ENCODE peak calls at places on chromosome 21, in ten cellular contexts. V is uterus, R is prostate gland, N is SK-N-SH, M is neural progenitor cell, H is psoas muscle, C is GM23338, D is endothelial cell of umbilical vein, E is lung, K is thoracic aorta. Q is an unnamed sample. For H3K4me1, the result is how much of the 10 kb centered on the place peaks cover.

GRCh38 chr21:28317177-28317950 is 675.3 kb downstream of the LTN1 start:
- DNase-seq in V (no peak), R (no peak), N (no peak), M (no peak), H (no peak), C (no peak), D (no peak), E (no peak), K (no peak), Q (no peak)

GRCh38 chr21:16419188-16419874 is 689.5 kb downstream of the USP25 start:
- DNase-seq in V (peak), R (peak), N (peak), M (peak), H (peak), C (peak), D (peak), E (peak), K (peak), Q (peak)

GRCh38 chr21:44054710-44055109 is 42.6 kb downstream of the TRAPPC10 start:
- DNase-seq in V (no peak), R (no peak), N (no peak), M (no peak), H (no peak), C (no peak), D (no peak), E (no peak), K (no peak), Q (no peak)

GRCh38 chr21:37658994-37659458 is 257.2 kb downstream of the KCNJ6 start:
- DNase-seq in V (peak), R (peak), N (no peak), M (no peak), H (no peak), C (no peak), D (peak), E (no peak), K (peak), Q (no peak)

GRCh38 chr21:29080454-29080930 is 7.0 kb upstream of the CCT8 start:
- DNase-seq in V (no peak), R (no peak), N (no peak), M (no peak), H (no peak), C (no peak), D (peak), E (no peak), K (no peak), Q (no peak)

GRCh38 chr21:15552914-15553491 is 176.8 kb upstream of the USP25 start:
- DNase-seq in V (no peak), R (no peak), N (no peak), M (no peak), H (no peak), C (peak), D (no peak), E (no peak), K (no peak), Q (no peak)

GRCh38 chr21:15051652-15052554 is 12.9 kb downstream of the NRIP1 start:
- DNase-seq in V (no peak), R (no peak), N (no peak), M (no peak), H (no peak), C (no peak), D (no peak), E (no peak), K (no peak), Q (peak)

GRCh38 chr21:25489673-25490072 is 117.6 kb downstream of the MRPL39 start:
- DNase-seq in V (no peak), R (no peak), N (no peak), M (no peak), H (no peak), C (no peak), D (no peak), E (no peak), K (no peak), Q (no peak)

GRCh38 chr21:43864806-43865470 is at the start of gene AGPAT3:
- DNase-seq in V (no peak), R (no peak), N (peak), M (peak), H (no peak), C (peak), D (no peak), E (no peak), K (no peak), Q (no peak)

GRCh38 chr21:37139902-37140301 is 66.8 kb downstream of the TTC3 start:
- DNase-seq in V (no peak), R (no peak), N (no peak), M (peak), H (no peak), C (peak), D (no peak), E (no peak), K (no peak), Q (no peak)

GRCh38 chr21:46156678-46157077 is 1.3 kb upstream of the FTCD start:
- DNase-seq in V (peak), R (no peak), N (no peak), M (no peak), H (no peak), C (no peak), D (no peak), E (no peak), K (no peak), Q (no peak)

GRCh38 chr21:44049182-44049581 is 37.1 kb downstream of the TRAPPC10 start:
- DNase-seq in V (no peak), R (no peak), N (no peak), M (no peak), H (no peak), C (no peak), D (peak), E (no peak), K (no peak), Q (no peak)

GRCh38 chr21:39033878-39034589 is 149.2 kb downstream of the PSMG1 start:
- DNase-seq in V (no peak), R (peak), N (no peak), M (no peak), H (no peak), C (no peak), D (peak), E (peak), K (no peak), Q (peak)

GRCh38 chr21:20570824-20571232 is 427.4 kb upstream of the NCAM2 start:
- DNase-seq in V (no peak), R (no peak), N (no peak), M (peak), H (no peak), C (peak), D (no peak), E (no peak), K (no peak), Q (no peak)

GRCh38 chr21:20968391-20968790 is 29.8 kb upstream of the NCAM2 start:
- DNase-seq in V (no peak), R (no peak), N (no peak), M (no peak), H (no peak), C (no peak), D (no peak), E (no peak), K (no peak), Q (no peak)

GRCh38 chr21:37367301-37367757 is 756 bp downstream of the DYRK1A start:
- DNase-seq in V (no peak), R (no peak), N (peak), M (peak), H (peak), C (no peak), D (no peak), E (no peak), K (no peak), Q (no peak)

GRCh38 chr21:36207577-36208320 is 51.1 kb downstream of the DOP1B start:
- DNase-seq in V (no peak), R (no peak), N (no peak), M (no peak), H (no peak), C (no peak), D (peak), E (no peak), K (no peak), Q (no peak)

GRCh38 chr21:37435120-37435519 is 68.5 kb downstream of the DYRK1A start:
- DNase-seq in V (peak), R (no peak), N (peak), M (peak), H (peak), C (peak), D (peak), E (no peak), K (no peak), Q (no peak)

GRCh38 chr21:21003701-21004100 is 5.5 kb downstream of the NCAM2 start:
- DNase-seq in V (no peak), R (no peak), N (peak), M (peak), H (no peak), C (peak), D (peak), E (no peak), K (no peak), Q (no peak)

GRCh38 chr21:36169465-36170128 is 13.0 kb downstream of the DOP1B start:
- DNase-seq in V (no peak), R (no peak), N (no peak), M (no peak), H (no peak), C (peak), D (no peak), E (no peak), K (no peak), Q (no peak)

GRCh38 chr21:28771790-28772501 is 220.7 kb downstream of the LTN1 start:
- DNase-seq in V (no peak), R (no peak), N (no peak), M (no peak), H (no peak), C (no peak), D (no peak), E (no peak), K (peak), Q (no peak)

GRCh38 chr21:41112740-41113692 is 54.9 kb upstream of the BACE2 start:
- DNase-seq in V (no peak), R (no peak), N (peak), M (peak), H (no peak), C (peak), D (no peak), E (peak), K (no peak), Q (no peak)

GRCh38 chr21:36820176-36821031 is 121.5 kb downstream of the SIM2 start:
- DNase-seq in V (no peak), R (no peak), N (no peak), M (peak), H (no peak), C (peak), D (no peak), E (no peak), K (no peak), Q (no peak)

GRCh38 chr21:21968810-21969588 is 970.8 kb downstream of the NCAM2 start:
- DNase-seq in V (no peak), R (no peak), N (no peak), M (no peak), H (no peak), C (no peak), D (no peak), E (no peak), K (no peak), Q (no peak)

GRCh38 chr21:42237577-42237976 is 18.6 kb downstream of the ABCG1 start:
- DNase-seq in V (no peak), R (no peak), N (no peak), M (no peak), H (peak), C (no peak), D (no peak), E (no peak), K (no peak), Q (no peak)

GRCh38 chr21:42237161-42237560 is 18.2 kb downstream of the ABCG1 start:
- DNase-seq in V (no peak), R (no peak), N (no peak), M (no peak), H (peak), C (no peak), D (no peak), E (no peak), K (no peak), Q (no peak)

GRCh38 chr21:42235593-42235992 is 16.7 kb downstream of the ABCG1 start:
- DNase-seq in V (no peak), R (no peak), N (no peak), M (no peak), H (peak), C (no peak), D (peak), E (no peak), K (no peak), Q (no peak)

GRCh38 chr21:42236014-42236413 is 17.1 kb downstream of the ABCG1 start:
- DNase-seq in V (no peak), R (no peak), N (no peak), M (no peak), H (peak), C (no peak), D (no peak), E (no peak), K (no peak), Q (no peak)

GRCh38 chr21:42236693-42237092 is 17.8 kb downstream of the ABCG1 start:
- DNase-seq in V (no peak), R (no peak), N (no peak), M (no peak), H (peak), C (no peak), D (no peak), E (no peak), K (no peak), Q (no peak)
- H3K4me3 ChIP-seq in V (no peak), R (no peak), N (no peak), M (no peak), H (peak), C (no peak), D (no peak), E (no peak), K (no peak), Q (no peak)

DNA sequence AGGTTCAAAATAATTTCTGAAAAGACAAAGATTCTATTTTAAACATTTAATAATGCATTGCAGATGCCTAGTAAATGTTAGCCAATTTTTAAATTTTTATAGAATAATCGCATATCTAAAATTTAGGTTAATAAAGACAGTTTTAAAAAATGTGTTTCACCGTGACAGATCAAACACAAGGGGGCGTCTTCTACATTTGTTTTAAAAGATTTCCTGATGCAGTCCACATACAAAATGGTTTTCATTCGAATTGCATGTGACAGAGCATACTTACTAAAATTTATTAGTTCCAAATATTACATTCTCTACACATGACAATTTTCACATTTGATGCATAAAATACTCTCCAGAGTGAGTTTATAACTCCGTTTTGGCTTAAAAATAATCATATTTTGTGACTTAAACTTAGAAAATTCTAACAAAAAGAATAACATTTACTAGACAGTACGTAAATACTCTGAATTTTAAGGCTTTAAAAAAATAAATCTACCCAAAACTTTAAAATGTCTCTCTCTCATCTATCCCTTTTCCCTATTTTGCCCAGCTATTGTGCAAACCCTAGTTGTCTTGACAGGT is 75.5 kb downstream of the ADAMTS1 start:
- DNase-seq in V (peak), R (no peak), N (peak), M (peak), H (no peak), C (peak), D (peak), E (no peak), K (no peak), Q (peak)
- TF ChIP-seq CTCF in V (peak), R (peak), N (peak), M (peak), H (peak), C (peak), D (peak), E (no peak), K (peak), Q (no peak)

DNA sequence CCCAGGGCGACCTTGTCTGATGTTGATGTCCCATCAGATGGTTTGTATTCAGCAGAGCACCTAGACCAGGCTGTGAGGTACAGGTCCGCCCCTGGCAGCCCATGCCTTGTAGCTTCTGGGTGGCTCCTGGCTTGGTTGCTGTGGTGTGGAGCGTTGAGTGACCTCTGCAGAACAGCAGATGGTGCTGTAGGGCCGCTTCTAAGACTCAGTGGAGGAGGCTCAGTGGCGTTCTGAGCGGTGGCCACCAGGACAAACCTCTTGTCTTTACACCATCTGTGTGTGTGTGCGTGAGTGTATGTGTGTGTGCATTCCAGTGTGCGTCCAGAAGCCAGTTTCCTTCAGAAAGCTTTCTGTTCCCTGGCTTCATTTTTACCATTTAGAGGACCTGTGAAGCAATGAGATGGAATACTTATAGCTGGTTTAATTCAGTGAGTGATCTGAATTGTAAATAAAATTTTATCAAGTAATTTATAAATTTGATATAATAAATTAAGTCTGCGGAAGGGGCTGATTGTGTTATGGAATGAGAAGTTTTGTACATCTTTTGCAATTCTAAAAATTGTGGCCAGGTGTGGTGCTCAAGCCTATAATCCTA is 66.1 kb downstream of the ADARB1 start:
- DNase-seq in V (peak), R (peak), N (peak), M (peak), H (peak), C (peak), D (peak), E (peak), K (no peak), Q (peak)
- H3K4me1 ChIP-seq in V (under half), R (under half), N (under half), M (under half), H (under half), C (under half), D (under half), E (under half), K (half or more), Q (under half)

DNA sequence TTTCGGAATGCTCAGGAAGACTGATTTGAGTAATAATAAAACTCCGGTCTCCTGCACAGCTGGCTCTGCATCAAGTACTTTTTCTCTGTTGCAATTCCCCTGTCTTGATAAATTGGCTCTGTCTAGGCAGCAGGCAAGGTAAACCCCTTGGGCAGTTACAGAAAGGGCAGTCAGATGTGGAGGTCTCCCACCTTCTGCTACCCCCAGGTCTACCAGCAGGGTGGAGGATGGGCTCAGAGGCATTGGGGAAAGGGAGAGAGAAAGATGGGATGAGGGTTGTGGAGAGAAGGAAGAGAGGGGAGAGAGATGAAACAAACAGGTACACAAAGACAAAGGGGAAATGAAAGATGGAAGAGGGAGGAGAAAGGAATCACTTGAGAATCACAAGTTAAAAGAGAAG is 156.8 kb downstream of the MIS18A start:
- DNase-seq in V (no peak), R (no peak), N (no peak), M (no peak), H (no peak), C (peak), D (no peak), E (no peak), K (no peak), Q (no peak)
- H3K4me3 ChIP-seq in V (no peak), R (no peak), N (no peak), M (no peak), H (no peak), C (no peak), D (no peak), E (no peak), K (no peak), Q (no peak)

GRCh38 chr21:18803624-18804023 is 400.0 kb upstream of the TMPRSS15 start:
- DNase-seq in V (no peak), R (no peak), N (no peak), M (no peak), H (no peak), C (no peak), D (no peak), E (no peak), K (no peak), Q (no peak)

GRCh38 chr21:18801468-18801867 is 397.9 kb upstream of the TMPRSS15 start:
- DNase-seq in V (no peak), R (no peak), N (peak), M (no peak), H (no peak), C (peak), D (peak), E (no peak), K (no peak), Q (no peak)
- TF ChIP-seq CTCF in V (no peak), R (no peak), N (peak), M (peak), H (no peak), C (peak), D (no peak), E (no peak), K (no peak), Q (no peak)

DNA sequence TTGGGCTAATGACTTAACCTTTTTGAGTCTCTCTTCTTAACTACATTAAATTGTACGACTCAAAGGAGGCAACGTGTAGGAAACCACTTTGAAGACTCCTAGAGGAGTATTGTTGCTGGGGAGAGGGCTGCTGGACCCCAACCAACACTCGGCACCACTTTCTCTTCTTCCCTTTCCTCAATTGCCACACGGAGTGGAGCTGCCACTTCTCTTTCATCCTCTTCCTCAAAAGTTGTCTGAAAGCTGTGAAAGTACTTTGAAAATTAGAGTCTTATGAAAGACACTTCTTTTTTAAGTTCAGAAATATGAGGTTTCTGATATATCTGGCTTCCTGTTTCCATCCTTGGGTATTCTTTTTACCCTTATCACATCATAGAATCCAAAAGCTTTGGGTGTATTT is 59.5 kb downstream of the MRPS6 start:
- DNase-seq in V (no peak), R (no peak), N (no peak), M (no peak), H (no peak), C (no peak), D (no peak), E (no peak), K (no peak), Q (no peak)
- H3K4me1 ChIP-seq in V (under half), R (under half), N (under half), M (under half), H (half or more), C (half or more), D (under half), E (under half), K (half or more), Q (under half)

GRCh38 chr21:26961704-26962103 is 5.2 kb downstream of the ADAMTS5 start:
- DNase-seq in V (no peak), R (no peak), N (peak), M (peak), H (no peak), C (peak), D (no peak), E (no peak), K (no peak), Q (no peak)
- H3K4me3 ChIP-seq in V (no peak), R (no peak), N (no peak), M (no peak), H (peak), C (no peak), D (no peak), E (no peak), K (no peak), Q (no peak)

DNA sequence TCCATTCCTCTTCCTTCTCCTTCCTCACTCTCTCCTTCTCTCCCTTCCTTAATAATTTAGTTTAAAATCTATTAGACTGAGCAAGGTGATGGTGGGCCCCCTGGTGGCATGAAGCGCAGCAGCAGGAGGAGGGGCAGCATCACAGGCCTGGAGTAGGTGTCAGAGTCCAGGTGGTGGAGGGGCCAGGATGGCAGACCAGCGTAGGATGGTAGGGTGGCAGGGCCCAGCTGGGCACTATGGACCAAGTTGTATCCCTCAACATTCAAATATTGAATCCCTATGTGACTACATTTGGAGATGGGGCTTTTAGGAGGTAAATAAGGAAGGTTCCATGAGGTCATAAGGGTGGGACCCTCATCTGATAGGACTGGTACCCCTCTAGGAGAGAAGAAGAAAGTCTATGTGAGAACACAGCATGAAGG is 61.0 kb downstream of the WDR4 start:
- DNase-seq in V (peak), R (peak), N (peak), M (peak), H (peak), C (peak), D (peak), E (peak), K (no peak), Q (peak)
- TF ChIP-seq CTCF in V (peak), R (peak), N (peak), M (peak), H (peak), C (peak), D (peak), E (peak), K (peak), Q (peak)

Q was measured in mucosa of descending colon.